ENCODE peak calls at places on chromosome 7, in four cellular contexts. M is HepG2, Z is A549, Q is K562. V is an unnamed sample.

GRCh38 chr7:2609001-2609411 is 22.8 kb upstream of the TTYH3 start:
- DNase-seq in M (peak; percentile 62), Q (peak; percentile 70), Z (peak; percentile 49), V (no peak)

GRCh38 chr7:6164491-6164890 is 107.9 kb downstream of the CYTH3 start:
- DNase-seq in Z (peak; percentile 37), M (no peak), Q (peak; percentile 43), V (no peak)

GRCh38 chr7:143003393-143004051 is 23.4 kb downstream of the OR9A2 start:
- DNase-seq in M (peak; percentile 1), Z (peak; percentile 53), Q (peak; percentile 77), V (no peak)

GRCh38 chr7:128821724-128822123 is 8.5 kb upstream of the FLNC start:
- DNase-seq in M (no peak), Z (no peak), Q (no peak), V (no peak)

GRCh38 chr7:7662527-7662926 is 22.0 kb downstream of the UMAD1 start:
- DNase-seq in Q (no peak), Z (peak; percentile 6), M (no peak), V (peak; percentile 52)

GRCh38 chr7:24018331-24018730 is 265.7 kb upstream of the NPY start:
- DNase-seq in M (no peak), Z (no peak), Q (no peak), V (no peak)

GRCh38 chr7:5594616-5595544 is 171.2 kb upstream of the TNRC18 start:
- DNase-seq in M (no peak), Z (peak; percentile 57), Q (no peak), V (no peak)

GRCh38 chr7:159195926-159196325 is 51.3 kb upstream of the VIPR2 start:
- DNase-seq in M (no peak), Q (no peak), Z (no peak), V (no peak)

GRCh38 chr7:15557186-15557585 is 4.6 kb downstream of the AGMO start:
- DNase-seq in M (no peak), Z (peak; percentile 27), Q (no peak), V (no peak)

GRCh38 chr7:149027560-149028345 is 552 bp downstream of the PDIA4 start:
- DNase-seq in M (no peak), Z (no peak), Q (no peak), V (no peak)

GRCh38 chr7:27753863-27754262 is 13.9 kb downstream of the TAX1BP1 start:
- DNase-seq in M (no peak), Z (no peak), Q (no peak), V (no peak)

GRCh38 chr7:105810556-105810955 is 65.8 kb downstream of the ATXN7L1 start:
- DNase-seq in Z (no peak), Q (no peak), M (no peak), V (no peak)

GRCh38 chr7:137609500-137609899 is 237.3 kb downstream of the DGKI start:
- DNase-seq in Z (no peak), M (no peak), Q (no peak), V (no peak)

GRCh38 chr7:141563956-141564623 is 12.9 kb downstream of the AGK start:
- DNase-seq in M (no peak), Q (peak; percentile 38), Z (peak; percentile 6), V (no peak)

GRCh38 chr7:35313575-35313974 is 59.7 kb upstream of the TBX20 start:
- DNase-seq in Z (no peak), M (no peak), Q (no peak), V (no peak)

GRCh38 chr7:28573059-28573553 is 160.8 kb downstream of the CREB5 start:
- DNase-seq in M (peak; percentile 18), Z (no peak), Q (no peak), V (no peak)

GRCh38 chr7:105014725-105015630 is 973 bp downstream of the KMT2E start:
- DNase-seq in Z (peak; percentile 35), M (peak; percentile 20), Q (peak; percentile 52), V (peak; percentile 55)

GRCh38 chr7:65554-65953 is 126.8 kb upstream of the FAM20C start:
- DNase-seq in Z (no peak), M (no peak), Q (no peak), V (no peak)

GRCh38 chr7:99974681-99975080 is 1.1 kb downstream of the AZGP1 start:
- DNase-seq in Q (no peak), M (no peak), Z (no peak), V (no peak)

GRCh38 chr7:20062932-20063331 is 154.3 kb downstream of the MACC1 start:
- DNase-seq in Z (no peak), M (no peak), Q (no peak), V (no peak)

DNA sequence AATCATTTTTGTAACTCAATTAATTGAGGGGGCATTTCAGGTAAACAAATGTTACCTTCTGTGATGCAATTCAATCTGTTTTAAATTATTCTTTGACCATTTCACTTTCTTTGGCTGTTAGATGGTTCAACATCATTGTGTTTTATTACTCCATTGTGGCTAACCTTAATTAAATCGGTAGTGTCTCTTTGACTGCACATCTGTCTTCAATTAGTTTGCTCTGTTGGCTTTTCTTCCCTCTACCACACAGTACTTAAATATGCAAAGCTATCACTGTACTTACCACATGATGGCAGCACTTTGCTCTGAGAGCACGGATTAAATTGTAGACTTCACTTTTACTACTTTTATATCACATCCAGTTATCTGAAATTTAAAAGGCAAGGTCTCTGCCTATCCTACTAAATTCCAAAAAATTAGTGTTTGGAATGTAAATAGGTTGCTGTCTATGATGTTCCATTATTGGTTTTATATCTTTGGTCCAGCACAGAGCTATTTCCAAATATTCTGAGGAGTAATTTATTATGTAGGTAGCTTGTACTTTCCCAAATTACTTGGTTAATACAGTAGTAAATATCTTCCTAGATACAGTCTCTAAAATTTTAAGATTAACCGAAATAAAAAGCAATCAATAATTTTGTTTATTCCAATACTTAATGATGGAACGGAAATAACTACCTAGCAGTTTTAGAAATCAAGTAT is 352.0 kb downstream of the PCLO start:
- DNase-seq in Q (no peak), M (peak; percentile 18), Z (peak; percentile 63), V (no peak)
- TF ChIP-seq CHD2 in Q (no peak), M (no peak), Z (no peak), V (no peak)

GRCh38 chr7:115409682-115410426 is 488.0 kb downstream of the MDFIC start:
- DNase-seq in M (no peak), Z (no peak), Q (no peak), V (no peak)
- TF ChIP-seq JUN in M (no peak), Z (no peak), Q (no peak), V (no peak)

GRCh38 chr7:131555565-131556054 is 818 bp downstream of the PODXL start:
- DNase-seq in M (no peak), Q (no peak), Z (no peak), V (no peak)
- TF ChIP-seq CHD2 in M (no peak), Q (no peak), Z (no peak), V (no peak)

DNA sequence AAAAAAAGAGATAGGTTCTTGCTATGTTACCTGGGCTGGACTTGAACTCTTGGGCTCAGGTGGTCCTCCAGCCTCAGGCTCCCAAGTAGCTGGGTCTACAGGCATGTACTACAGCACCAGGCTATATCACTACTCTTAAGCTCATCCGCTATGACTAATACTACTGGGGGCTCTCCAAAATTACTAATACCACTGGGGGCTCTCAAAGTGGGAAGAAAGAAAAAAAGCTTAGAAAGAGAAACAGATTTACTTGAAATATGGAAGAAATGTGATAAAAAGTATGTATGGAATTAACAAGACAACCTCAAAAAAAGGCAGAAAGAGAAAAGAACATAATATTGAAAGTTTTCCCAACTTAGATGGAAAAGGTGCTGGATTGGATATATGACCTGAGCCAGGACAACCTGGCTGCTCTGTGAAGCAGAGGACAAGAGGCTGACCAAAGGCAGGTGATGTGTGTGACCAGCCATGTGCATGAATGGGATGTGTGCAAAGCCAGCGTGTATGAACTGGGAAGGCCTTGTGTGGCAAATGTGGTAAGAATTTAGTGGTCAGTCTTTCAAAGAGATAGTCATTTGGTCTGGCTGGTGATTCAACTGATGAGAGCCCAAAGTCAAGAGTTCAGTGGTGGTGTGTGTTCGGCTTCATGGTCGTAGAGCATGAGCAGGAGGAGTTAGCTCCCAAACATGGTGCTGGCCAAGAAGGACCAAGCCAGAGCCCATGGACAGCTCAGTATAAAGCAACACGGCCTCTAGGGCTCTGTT is 232.4 kb upstream of the KLF14 start:
- DNase-seq in Z (no peak), M (no peak), Q (no peak), V (no peak)
- TF ChIP-seq JUN in Z (no peak), M (no peak), Q (no peak), V (no peak)

DNA sequence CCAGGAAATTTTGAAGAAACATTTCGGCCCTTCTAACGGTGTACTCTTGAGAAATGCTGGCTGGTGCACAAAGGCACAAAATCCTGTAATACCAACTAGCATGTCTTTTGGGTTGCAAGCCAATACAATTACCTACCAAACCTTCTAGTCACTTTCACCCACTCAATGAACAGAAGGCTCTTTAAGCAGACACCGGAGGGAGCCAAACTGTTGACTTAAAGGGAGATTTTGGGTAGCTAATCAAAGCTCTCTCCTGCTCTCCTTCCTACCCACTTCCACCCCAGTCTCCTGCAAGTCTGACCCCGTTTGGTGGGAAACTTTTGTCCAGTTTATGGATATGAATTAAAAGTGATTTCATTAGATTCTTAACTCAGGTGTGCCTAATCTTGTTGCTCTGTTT is 24.0 kb downstream of the GRM3 start:
- DNase-seq in Z (no peak), M (no peak), Q (no peak), V (no peak)
- TF ChIP-seq CHD2 in Z (no peak), M (no peak), Q (no peak), V (no peak)

DNA sequence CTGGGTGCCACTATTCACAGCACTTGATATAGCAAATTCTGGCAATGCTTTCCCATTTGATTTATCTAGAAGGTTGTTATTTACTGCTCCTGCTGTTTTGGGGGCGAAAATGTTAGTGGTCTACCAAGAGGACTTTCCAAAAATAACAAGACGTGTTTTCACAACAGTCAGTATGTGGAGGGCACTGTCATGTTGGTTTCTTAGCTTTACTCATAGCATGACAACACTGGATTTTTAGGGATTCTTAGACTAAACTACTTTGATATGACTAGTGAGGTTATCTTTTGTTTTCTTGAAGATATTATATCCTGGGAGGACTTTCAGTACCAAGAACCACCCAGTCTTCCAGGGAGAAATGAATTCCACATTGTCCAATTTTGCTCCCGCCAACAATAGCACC is 49.4 kb downstream of the NUDCD3 start:
- DNase-seq in M (no peak), Q (no peak), Z (no peak), V (no peak)
- TF ChIP-seq JUN in M (no peak), Q (no peak), Z (no peak), V (no peak)

V was measured in H1.